ENCODE peak calls at places on chromosomes 1 and 21, in nine cellular contexts. W is uterus, A is right lobe of liver, I is A549, N is tibial nerve, Y is stomach, Z is ovary, B is thyroid gland, E is IMR-90. X is an unnamed sample.

GRCh38 chr1:164794310-164794709 is 235.3 kb downstream of the PBX1 start:
- DNase-seq in W (peak), A (no peak), I (peak), N (no peak), Y (no peak), Z (no peak), B (peak), E (peak), X (no peak)

GRCh38 chr1:184791199-184791935 is 36.7 kb upstream of the EDEM3 start:
- DNase-seq in W (no peak), A (no peak), I (no peak), N (no peak), Y (no peak), Z (no peak), B (no peak), E (peak), X (no peak)

GRCh38 chr1:190154744-190155143 is 322.9 kb downstream of the BRINP3 start:
- DNase-seq in W (no peak), A (no peak), I (no peak), N (no peak), Y (no peak), Z (no peak), B (no peak), E (no peak), X (no peak)

GRCh38 chr1:238063454-238063853 is 172.7 kb upstream of the ZP4 start:
- DNase-seq in W (no peak), A (no peak), I (peak), N (no peak), Y (no peak), Z (no peak), B (peak), E (peak), X (no peak)

GRCh38 chr1:72197786-72198185 is 84.6 kb downstream of the NEGR1 start:
- DNase-seq in W (no peak), A (no peak), I (no peak), N (no peak), Y (no peak), Z (no peak), B (no peak), E (no peak), X (no peak)

GRCh38 chr1:45375104-45376090 is 35.2 kb upstream of the MUTYH start:
- DNase-seq in W (no peak), A (no peak), I (no peak), N (no peak), Y (no peak), Z (no peak), B (no peak), E (no peak), X (no peak)

GRCh38 chr1:74504125-74505065 is 8.0 kb downstream of the LRRC53 start:
- DNase-seq in W (peak), A (no peak), I (peak), N (no peak), Y (no peak), Z (peak), B (peak), E (peak), X (no peak)

GRCh38 chr1:152869808-152870419 is 8.2 kb upstream of the SMCP start:
- DNase-seq in W (no peak), A (peak), I (peak), N (peak), Y (peak), Z (peak), B (peak), E (peak), X (peak)

GRCh38 chr1:24318988-24319863 is at the start of gene GRHL3:
- DNase-seq in W (no peak), A (no peak), I (no peak), N (no peak), Y (peak), Z (no peak), B (peak), E (no peak), X (peak)

GRCh38 chr1:157734328-157734727 is 33.8 kb upstream of the FCRL3 start:
- DNase-seq in W (no peak), A (no peak), I (no peak), N (no peak), Y (no peak), Z (no peak), B (no peak), E (no peak), X (no peak)

GRCh38 chr1:206685256-206685748 is 597 bp downstream of the MAPKAPK2 start:
- DNase-seq in W (peak), A (peak), I (peak), N (no peak), Y (no peak), Z (peak), B (peak), E (peak), X (peak)

GRCh38 chr1:111222308-111223125 is 5.0 kb upstream of the CHI3L2 start:
- DNase-seq in W (peak), A (peak), I (peak), N (peak), Y (peak), Z (peak), B (peak), E (peak), X (peak)

GRCh38 chr1:166952002-166952746 is 23.2 kb downstream of the ILDR2 start:
- DNase-seq in W (no peak), A (no peak), I (no peak), N (no peak), Y (no peak), Z (no peak), B (no peak), E (peak), X (peak)

GRCh38 chr21:34722684-34723300 is 54.0 kb downstream of the CLIC6 start:
- DNase-seq in W (no peak), A (no peak), I (no peak), N (no peak), Y (no peak), Z (no peak), B (no peak), E (no peak), X (no peak)

GRCh38 chr1:101262601-101263348 is 26.0 kb downstream of the S1PR1 start:
- DNase-seq in W (no peak), A (no peak), I (no peak), N (no peak), Y (no peak), Z (no peak), B (no peak), E (no peak), X (no peak)

GRCh38 chr1:12162459-12163137 is 4.2 kb upstream of the TNFRSF1B start:
- DNase-seq in W (no peak), A (no peak), I (no peak), N (no peak), Y (no peak), Z (no peak), B (no peak), E (no peak), X (no peak)

GRCh38 chr1:220391426-220391825 is 119.2 kb upstream of the RAB3GAP2 start:
- DNase-seq in W (no peak), A (no peak), I (no peak), N (no peak), Y (no peak), Z (no peak), B (no peak), E (no peak), X (no peak)

GRCh38 chr1:182478238-182478637 is 28.3 kb downstream of the RGSL1 start:
- DNase-seq in W (no peak), A (no peak), I (no peak), N (no peak), Y (no peak), Z (no peak), B (no peak), E (no peak), X (no peak)

GRCh38 chr1:180988221-180988826 is 34.3 kb downstream of the STX6 start:
- DNase-seq in W (no peak), A (no peak), I (no peak), N (no peak), Y (no peak), Z (no peak), B (peak), E (no peak), X (no peak)

GRCh38 chr1:95742591-95743089 is 508.6 kb downstream of the RWDD3 start:
- DNase-seq in W (no peak), A (no peak), I (peak), N (no peak), Y (no peak), Z (no peak), B (no peak), E (peak), X (no peak)

GRCh38 chr1:200206340-200206739 is 178.8 kb downstream of the NR5A2 start:
- DNase-seq in W (no peak), A (no peak), I (peak), N (no peak), Y (no peak), Z (no peak), B (no peak), E (peak), X (no peak)

GRCh38 chr1:29478046-29478791 is 241.9 kb downstream of the PTPRU start:
- DNase-seq in W (no peak), A (no peak), I (no peak), N (no peak), Y (peak), Z (no peak), B (no peak), E (no peak), X (no peak)

GRCh38 chr1:20389551-20389950 is 96.5 kb downstream of the CAMK2N1 start:
- DNase-seq in W (no peak), A (no peak), I (no peak), N (no peak), Y (no peak), Z (no peak), B (no peak), E (no peak), X (no peak)

DNA sequence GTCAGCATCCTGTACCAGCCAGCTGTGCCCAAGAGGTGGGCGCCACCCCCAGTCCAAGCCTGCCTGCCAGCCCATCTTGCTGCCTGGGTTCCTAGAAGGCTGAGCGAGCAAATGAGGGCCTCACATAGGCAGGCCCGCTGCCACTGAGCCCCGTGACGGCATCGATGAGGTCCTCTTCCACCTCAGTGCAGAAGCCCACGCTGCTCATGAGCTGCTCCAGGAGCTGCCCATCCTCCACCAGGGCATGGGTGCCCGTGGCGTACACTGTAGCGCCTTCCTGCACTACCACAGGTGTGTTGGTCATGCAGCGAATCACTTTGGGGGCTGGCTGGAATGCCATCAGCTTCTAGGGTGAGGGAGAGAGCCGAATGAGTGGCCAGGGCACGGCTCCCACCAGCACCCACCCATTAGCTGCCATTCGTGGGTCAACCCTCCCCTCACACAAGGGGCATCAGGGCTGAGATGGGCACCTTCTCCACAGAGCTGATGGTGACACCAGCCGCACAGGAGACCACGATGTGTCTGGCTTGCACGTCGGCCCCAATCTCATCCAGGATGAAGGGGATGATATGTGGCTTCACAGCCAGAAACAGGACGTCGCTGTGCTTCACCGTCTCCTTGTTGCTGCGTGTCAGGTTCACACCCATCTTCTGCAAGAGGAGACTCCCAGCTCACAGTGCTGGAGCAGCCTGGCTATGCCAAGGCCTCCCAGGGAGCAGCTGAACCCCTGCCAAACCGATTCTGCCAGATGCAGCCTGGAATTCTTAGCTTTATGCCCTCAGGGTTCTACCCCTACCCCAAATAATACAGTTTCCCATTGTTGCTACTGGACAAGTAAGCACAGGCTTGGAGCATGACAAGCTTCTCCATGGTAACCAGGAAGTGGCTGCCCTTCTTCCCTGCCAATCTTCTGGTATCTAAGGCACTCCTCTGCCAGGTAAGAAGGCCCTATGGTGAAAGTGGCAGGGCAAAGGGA is 2.0 kb downstream of the PYCR2 start:
- DNase-seq in W (no peak), A (no peak), I (no peak), N (no peak), Y (no peak), Z (no peak), B (no peak), E (no peak), X (peak)
- TF ChIP-seq POLR2A in W (no peak), A (no peak), I (no peak), N (no peak), Y (no peak), Z (no peak), B (no peak), E (no peak), X (no peak)

GRCh38 chr1:227542153-227543120 is 20.9 kb upstream of the ZNF678 start:
- DNase-seq in W (peak), A (peak), I (peak), N (peak), Y (peak), Z (peak), B (peak), E (peak), X (peak)
- TF ChIP-seq POLR2A in W (peak), A (peak), I (peak), N (no peak), Y (no peak), Z (no peak), B (peak), E (no peak), X (no peak)

GRCh38 chr1:35633526-35633925 is 7.8 kb downstream of the PSMB2 start:
- DNase-seq in W (no peak), A (no peak), I (no peak), N (no peak), Y (no peak), Z (no peak), B (no peak), E (no peak), X (no peak)

GRCh38 chr1:35631396-35631795 is 9.9 kb downstream of the PSMB2 start:
- DNase-seq in W (no peak), A (no peak), I (no peak), N (no peak), Y (no peak), Z (no peak), B (no peak), E (no peak), X (no peak)

GRCh38 chr1:35623832-35624231 is 17.5 kb downstream of the PSMB2 start:
- DNase-seq in W (no peak), A (no peak), I (no peak), N (no peak), Y (no peak), Z (no peak), B (no peak), E (no peak), X (no peak)

GRCh38 chr1:35629051-35629450 is 12.3 kb downstream of the PSMB2 start:
- DNase-seq in W (no peak), A (no peak), I (no peak), N (no peak), Y (no peak), Z (no peak), B (no peak), E (no peak), X (no peak)
- TF ChIP-seq POLR2A in W (no peak), A (no peak), I (no peak), N (no peak), Y (no peak), Z (no peak), B (no peak), E (no peak), X (no peak)

GRCh38 chr1:52553372-52554266 is 727 bp upstream of the TUT4 start:
- DNase-seq in W (peak), A (peak), I (peak), N (peak), Y (peak), Z (peak), B (peak), E (peak), X (peak)
- TF ChIP-seq POLR2A in W (peak), A (peak), I (peak), N (peak), Y (no peak), Z (peak), B (peak), E (peak), X (no peak)

DNA sequence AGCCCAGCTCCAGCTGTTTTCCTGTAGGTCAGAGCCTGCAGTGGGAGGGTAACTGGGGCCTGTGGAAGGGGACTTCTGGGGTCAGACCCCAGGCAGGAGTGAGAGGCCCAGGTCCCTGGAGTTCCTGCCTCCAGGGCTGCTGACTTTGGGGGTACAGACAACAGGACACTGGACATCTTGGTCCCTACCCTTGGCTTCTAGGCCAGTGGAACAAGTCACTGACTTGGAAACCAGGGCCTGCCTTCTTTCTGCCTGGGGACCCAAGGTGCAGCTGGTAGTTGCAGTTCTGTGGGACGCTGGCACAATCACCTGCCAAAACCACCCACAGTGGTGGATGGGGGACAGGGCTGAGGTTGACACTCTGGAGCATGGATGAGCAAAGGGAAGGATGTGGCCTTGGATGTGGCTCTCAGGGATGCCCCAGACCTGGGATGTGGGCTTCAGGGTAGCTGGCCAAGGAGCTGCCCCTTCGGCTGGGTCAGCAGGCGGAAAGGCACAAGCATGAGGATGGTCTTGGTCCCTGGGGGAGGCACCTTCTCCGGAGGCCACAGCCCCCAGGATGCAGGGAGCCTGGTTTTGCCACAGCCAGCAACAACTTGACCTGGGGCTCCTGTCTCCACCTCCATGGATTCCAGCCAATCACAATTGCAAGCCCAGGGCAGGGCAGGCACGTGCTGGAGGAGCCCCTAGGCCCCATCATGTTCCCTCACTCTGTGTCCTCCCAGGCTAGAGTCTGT is 5.8 kb downstream of the JMJD4 start:
- DNase-seq in W (no peak), A (no peak), I (no peak), N (no peak), Y (no peak), Z (peak), B (no peak), E (no peak), X (no peak)
- TF ChIP-seq POLR2A in W (no peak), A (no peak), I (peak), N (no peak), Y (no peak), Z (no peak), B (no peak), E (no peak), X (no peak)

X was measured in breast epithelium.